ENCODE peak calls at places on chromosome 13, in eight cellular contexts. N is DND-41, X is A549, F is left ventricle myocardium inferior, O is lung, Z is right atrium auricular region, U is tibial artery, J is stomach. K is an unnamed sample.

GRCh38 chr13:38582133-38582532 is 104.7 kb upstream of the FREM2 start:
- DNase-seq in N (peak; percentile 11), X (peak; percentile 2), F (no peak), O (no peak), Z (no peak), U (no peak), J (no peak), K (peak; percentile 23)

GRCh38 chr13:58979851-58980250 is 1183.9 kb downstream of the DIAPH3 start:
- DNase-seq in N (no peak), X (no peak), F (no peak), O (no peak), Z (no peak), U (no peak), J (no peak), K (no peak)

GRCh38 chr13:94112227-94112626 is 367.3 kb downstream of the DCT start:
- DNase-seq in N (no peak), X (no peak), F (no peak), O (no peak), Z (no peak), U (no peak), J (no peak), K (peak; percentile 1)

GRCh38 chr13:30431269-30431950 is 9.1 kb downstream of the UBE2L5 start:
- DNase-seq in N (no peak), X (peak; percentile 18), F (no peak), O (no peak), Z (no peak), U (no peak), J (no peak), K (peak; percentile 69)

GRCh38 chr13:99655351-99656091 is 154.2 kb downstream of the TM9SF2 start:
- DNase-seq in N (no peak), X (peak; percentile 87), F (no peak), O (no peak), Z (no peak), U (no peak), J (no peak), K (peak; percentile 78)

GRCh38 chr13:42497798-42498197 is 76.2 kb upstream of the TNFSF11 start:
- DNase-seq in N (no peak), X (no peak), F (no peak), O (no peak), Z (no peak), U (no peak), J (no peak), K (peak; percentile 77)

GRCh38 chr13:50613356-50613831 is 230.1 kb downstream of the DLEU7 start:
- DNase-seq in N (no peak), X (no peak), F (no peak), O (no peak), Z (no peak), U (no peak), J (no peak), K (no peak)

GRCh38 chr13:87426737-87427136 is 244.4 kb upstream of the SLITRK5 start:
- DNase-seq in N (no peak), X (no peak), F (no peak), O (no peak), Z (no peak), U (no peak), J (no peak), K (no peak)

GRCh38 chr13:33932765-33933406 is 114.9 kb downstream of the RFC3 start:
- DNase-seq in N (no peak), X (no peak), F (no peak), O (no peak), Z (no peak), U (no peak), J (no peak), K (no peak)

GRCh38 chr13:74629985-74630384 is 495.8 kb upstream of the KLF12 start:
- DNase-seq in N (no peak), X (no peak), F (no peak), O (no peak), Z (no peak), U (peak; percentile 89), J (no peak), K (no peak)

GRCh38 chr13:75830842-75831241 is 194.7 kb downstream of the LMO7 start:
- DNase-seq in N (no peak), X (no peak), F (no peak), O (no peak), Z (no peak), U (no peak), J (no peak), K (no peak)

GRCh38 chr13:87777395-87777794 is 106.2 kb downstream of the SLITRK5 start:
- DNase-seq in N (no peak), X (no peak), F (no peak), O (no peak), Z (no peak), U (no peak), J (no peak), K (no peak)

DNA sequence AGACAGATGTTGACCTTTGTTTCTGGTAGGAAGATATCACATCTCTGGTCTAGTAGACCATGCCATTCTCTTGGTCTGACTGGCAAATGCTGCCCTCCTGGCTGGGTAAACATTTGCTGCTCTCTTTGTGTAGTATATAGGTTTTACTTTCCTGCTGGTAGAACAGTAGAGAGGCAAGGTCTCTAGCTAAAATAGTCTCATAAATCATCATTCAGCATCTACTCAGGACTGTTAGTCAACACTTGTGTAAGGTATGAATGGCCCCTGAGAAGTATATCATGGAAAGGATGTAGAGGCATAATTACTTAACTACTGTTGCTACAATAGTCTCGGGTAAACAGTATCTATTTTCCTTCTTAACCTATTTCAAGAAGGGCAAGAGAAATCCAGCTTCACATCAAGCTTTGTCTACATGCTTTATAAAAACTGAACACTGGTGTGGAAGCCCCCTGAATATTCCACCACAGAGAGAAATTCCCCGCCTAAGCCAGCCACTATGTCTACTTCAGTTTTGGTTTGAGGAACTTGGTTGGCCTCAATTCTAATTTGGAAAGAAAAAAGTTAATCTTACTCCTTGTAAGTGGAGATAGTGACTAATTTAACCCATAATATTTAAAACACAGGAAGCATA is 18.4 kb upstream of the MYCBP2 start:
- DNase-seq in N (no peak), X (no peak), F (no peak), O (no peak), Z (no peak), U (no peak), J (no peak), K (no peak)
- TF ChIP-seq CTCF in N (no peak), X (no peak), F (no peak), O (no peak), Z (no peak), U (no peak), J (no peak), K (no peak)

DNA sequence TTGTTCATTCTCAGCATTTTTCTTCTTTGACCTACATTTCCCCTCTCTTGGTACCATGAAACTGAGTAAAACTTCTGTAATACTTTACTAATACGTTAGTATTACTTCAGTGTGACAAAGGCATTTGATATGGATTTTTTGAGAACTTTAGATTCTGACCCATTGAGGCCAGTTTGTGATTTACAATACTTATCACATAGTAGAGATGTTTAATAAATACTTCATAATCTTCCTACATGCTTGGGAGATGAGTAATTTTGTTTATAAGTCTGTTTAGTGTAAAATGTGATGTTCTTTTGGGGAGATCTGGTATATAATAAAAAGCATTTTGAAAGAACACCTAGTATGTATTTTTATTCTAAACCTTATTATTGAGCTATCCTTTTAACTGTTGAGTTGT is 29.7 kb downstream of the GTF2F2 start:
- DNase-seq in N (no peak), X (no peak), F (no peak), O (no peak), Z (no peak), U (no peak), J (no peak), K (no peak)
- H3K27ac ChIP-seq in N (no peak overlapping the region), X (no peak overlapping the region), F (no peak overlapping the region), O (no peak overlapping the region), Z (no peak overlapping the region), U (no peak overlapping the region), J (no peak overlapping the region), K (no peak overlapping the region)

GRCh38 chr13:52846567-52847321 is 1.7 kb downstream of the PCDH8 start:
- DNase-seq in N (no peak), X (no peak), F (peak; percentile 55), O (no peak), Z (no peak), U (no peak), J (no peak), K (peak; percentile 32)
- TF ChIP-seq CTCF in N (no peak), X (no peak), F (peak; percentile 52), O (no peak), Z (peak; percentile 22), U (peak; percentile 26), J (peak; percentile 7), K (no peak)

GRCh38 chr13:23349127-23349897 is 84.2 kb downstream of the SACS start:
- DNase-seq in N (no peak), X (no peak), F (no peak), O (no peak), Z (no peak), U (no peak), J (no peak), K (no peak)

GRCh38 chr13:23350009-23350408 is 83.5 kb downstream of the SACS start:
- DNase-seq in N (no peak), X (peak; percentile 26), F (no peak), O (no peak), Z (no peak), U (no peak), J (no peak), K (no peak)

GRCh38 chr13:23347601-23348000 is 85.9 kb downstream of the SACS start:
- DNase-seq in N (no peak), X (no peak), F (no peak), O (no peak), Z (no peak), U (no peak), J (no peak), K (no peak)

GRCh38 chr13:23348270-23349126 is 85.0 kb downstream of the SACS start:
- DNase-seq in N (no peak), X (no peak), F (no peak), O (no peak), Z (no peak), U (no peak), J (no peak), K (no peak)

GRCh38 chr13:23344923-23345322 is 88.6 kb downstream of the SACS start:
- DNase-seq in N (no peak), X (no peak), F (no peak), O (no peak), Z (no peak), U (no peak), J (no peak), K (no peak)
- H3K27ac ChIP-seq in N (no peak overlapping the region), X (no peak overlapping the region), F (no peak overlapping the region), O (no peak overlapping the region), Z (no peak overlapping the region), U (no peak overlapping the region), J (no peak overlapping the region), K (no peak overlapping the region)

DNA sequence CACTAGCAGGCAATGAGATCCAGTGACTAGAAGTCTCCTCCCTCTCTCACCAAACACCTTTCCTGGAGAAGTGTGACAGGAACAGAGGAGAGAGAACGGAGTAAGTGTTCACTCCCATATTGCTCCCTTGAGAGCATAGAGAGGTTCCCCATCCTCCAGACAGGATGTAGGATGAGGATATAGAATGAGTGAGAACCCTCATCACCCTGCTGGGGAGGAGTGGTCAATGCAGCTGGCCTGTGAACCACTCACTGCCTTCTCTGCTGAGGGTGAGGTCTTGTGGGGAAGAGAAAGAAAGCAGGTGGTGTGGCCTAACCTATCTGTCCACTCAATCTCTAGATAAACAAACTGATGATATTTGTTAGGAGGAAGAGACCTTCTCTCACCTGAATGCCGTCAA is 386.6 kb downstream of the PCDH20 start:
- DNase-seq in N (peak; percentile 16), X (no peak), F (no peak), O (no peak), Z (no peak), U (no peak), J (no peak), K (no peak)
- TF ChIP-seq CTCF in N (peak; percentile 22), X (no peak), F (no peak), O (no peak), Z (no peak), U (no peak), J (no peak), K (no peak)

GRCh38 chr13:27211271-27211670 is 39.7 kb upstream of the USP12 start:
- DNase-seq in N (no peak), X (no peak), F (no peak), O (no peak), Z (no peak), U (no peak), J (no peak), K (no peak)
- H3K27ac ChIP-seq in N (no peak overlapping the region), X (no peak overlapping the region), F (no peak overlapping the region), O (no peak overlapping the region), Z (no peak overlapping the region), U (no peak overlapping the region), J (no peak overlapping the region), K (no peak overlapping the region)